ENCODE peak calls at places on chromosome 17, in six cellular contexts. A is activated T-cell treated with anti-CD3 and anti-CD28 coated beads, Interleukin-2, amount 50 U/mL, for 4 hours; Y is activated CD4-positive, alpha-beta T cell treated with anti-CD3 and anti-CD28 coated beads for 48 hours; X is hypothalamus; L is fibroblast of the aortic adventitia; V is psoas muscle. S is an unnamed sample.

GRCh38 chr17:45104497-45104896 is 27.8 kb downstream of the PLCD3 start:
- DNase-seq in A (no peak), Y (no peak), X (no peak), L (no peak), V (no peak), S (no peak)

GRCh38 chr17:74450231-74450630 is 16.2 kb upstream of the CD300A start:
- DNase-seq in A (no peak), Y (no peak), X (no peak), L (no peak), V (no peak), S (no peak)

GRCh38 chr17:27496005-27496404 is 39.8 kb downstream of the KSR1 start:
- DNase-seq in A (no peak), Y (no peak), X (no peak), L (no peak), V (no peak), S (no peak)

GRCh38 chr17:78442648-78443128 is 64.2 kb downstream of the PGS1 start:
- DNase-seq in A (no peak), Y (no peak), X (no peak), L (no peak), V (peak; percentile 92), S (peak; percentile 67)

GRCh38 chr17:5468075-5468473 is 708 bp downstream of the DHX33 start:
- DNase-seq in A (peak; percentile 34), Y (peak; percentile 37), X (no peak), L (no peak), V (no peak), S (no peak)

GRCh38 chr17:63421681-63422645 is 24.1 kb downstream of the CYB561 start:
- DNase-seq in A (no peak), Y (no peak), X (no peak), L (no peak), V (no peak), S (no peak)

GRCh38 chr17:56978441-56979090 is 635 bp downstream of the SCPEP1 start:
- DNase-seq in A (no peak), Y (no peak), X (no peak), L (peak; percentile 39), V (no peak), S (no peak)

GRCh38 chr17:39755550-39756375 is 18.0 kb downstream of the GRB7 start:
- DNase-seq in A (peak; percentile 48), Y (peak; percentile 67), X (no peak), L (no peak), V (no peak), S (no peak)

GRCh38 chr17:72369366-72369765 is 248.5 kb downstream of the SOX9 start:
- DNase-seq in A (no peak), Y (no peak), X (no peak), L (no peak), V (no peak), S (no peak)

GRCh38 chr17:13372432-13372831 is 229.3 kb downstream of the HS3ST3A1 start:
- DNase-seq in A (no peak), Y (no peak), X (no peak), L (no peak), V (no peak), S (no peak)

GRCh38 chr17:11797803-11798202 is 199.5 kb downstream of the ZNF18 start:
- DNase-seq in A (no peak), Y (no peak), X (no peak), L (no peak), V (no peak), S (no peak)

GRCh38 chr17:78383725-78384471 is 5.4 kb downstream of the PGS1 start:
- DNase-seq in A (peak; percentile 42), Y (peak; percentile 84), X (no peak), L (peak; percentile 99), V (peak; percentile 91), S (peak; percentile 83)

GRCh38 chr17:79841369-79842135 is 2.3 kb upstream of the CBX4 start:
- DNase-seq in A (no peak), Y (peak; percentile 10), X (no peak), L (no peak), V (no peak), S (no peak)

GRCh38 chr17:9195346-9195870 is 174.1 kb downstream of the NTN1 start:
- DNase-seq in A (no peak), Y (no peak), X (no peak), L (no peak), V (no peak), S (no peak)

GRCh38 chr17:38544839-38545209 is 60.9 kb downstream of the SRCIN1 start:
- DNase-seq in A (no peak), Y (no peak), X (no peak), L (no peak), V (no peak), S (no peak)

GRCh38 chr17:79987187-79987889 is 48.3 kb downstream of the TBC1D16 start:
- DNase-seq in A (no peak), Y (no peak), X (no peak), L (no peak), V (no peak), S (peak; percentile 40)

GRCh38 chr17:72529386-72529785 is 408.6 kb downstream of the SOX9 start:
- DNase-seq in A (no peak), Y (no peak), X (peak; percentile 16), L (no peak), V (no peak), S (no peak)

GRCh38 chr17:76997981-76998531 is 129.9 kb downstream of the MGAT5B start:
- DNase-seq in A (no peak), Y (peak; percentile 40), X (no peak), L (no peak), V (no peak), S (no peak)

GRCh38 chr17:82339634-82340580 is 6.3 kb upstream of the SECTM1 start:
- DNase-seq in A (no peak), Y (no peak), X (no peak), L (no peak), V (peak; percentile 38), S (no peak)

GRCh38 chr17:51085150-51085805 is 35.4 kb downstream of the SPAG9 start:
- DNase-seq in A (no peak), Y (no peak), X (no peak), L (peak; percentile 62), V (no peak), S (no peak)

GRCh38 chr17:77327181-77327565 is 186.4 kb downstream of the SEC14L1 start:
- DNase-seq in A (no peak), Y (no peak), X (no peak), L (no peak), V (no peak), S (peak; percentile 56)

GRCh38 chr17:77865109-77865611 is 93.3 kb upstream of the TNRC6C start:
- DNase-seq in A (no peak), Y (no peak), X (no peak), L (peak; percentile 48), V (no peak), S (no peak)

GRCh38 chr17:63675231-63675606 is 24.7 kb downstream of the LIMD2 start:
- DNase-seq in A (no peak), Y (no peak), X (no peak), L (peak; percentile 31), V (no peak), S (no peak)

GRCh38 chr17:64320613-64321553 is 57.8 kb upstream of the TEX2 start:
- DNase-seq in A (peak; percentile 49), Y (peak; percentile 62), X (peak; percentile 24), L (peak; percentile 84), V (peak; percentile 65), S (no peak)

GRCh38 chr17:30524847-30525246 is 47.6 kb downstream of the GOSR1 start:
- DNase-seq in A (no peak), Y (no peak), X (no peak), L (peak; percentile 51), V (no peak), S (no peak)

S was measured in right lobe of liver.